ENCODE peak calls at places on chromosomes 16 and 17, in nine cellular contexts. One of them, this sample, is unnamed.

GRCh38 chr16:67885545-67885944 is 860 bp downstream of the NRN1L start:
- DNase-seq in breast epithelium: no peak
- DNase-seq in adrenal gland: no peak
- DNase-seq in Peyer's patch: no peak
- DNase-seq in heart left ventricle: no peak
- DNase-seq in HCT116: no peak
- DNase-seq in prostate gland: no peak
- DNase-seq in IMR-90: no peak
- DNase-seq in H54: no peak
- DNase-seq in this sample: no peak

GRCh38 chr16:49664221-49665215 is 191.4 kb downstream of the ZNF423 start:
- DNase-seq in breast epithelium: no peak
- DNase-seq in adrenal gland: no peak
- DNase-seq in Peyer's patch: no peak
- DNase-seq in heart left ventricle: peak
- DNase-seq in HCT116: no peak
- DNase-seq in prostate gland: no peak
- DNase-seq in IMR-90: no peak
- DNase-seq in H54: no peak
- DNase-seq in this sample: no peak

GRCh38 chr16:83781-84615 is 6.0 kb downstream of the MPG start:
- DNase-seq in breast epithelium: no peak
- DNase-seq in adrenal gland: no peak
- DNase-seq in Peyer's patch: no peak
- DNase-seq in heart left ventricle: no peak
- DNase-seq in HCT116: no peak
- DNase-seq in prostate gland: no peak
- DNase-seq in IMR-90: peak
- DNase-seq in H54: no peak
- DNase-seq in this sample: no peak

GRCh38 chr17:14374268-14374667 is 73.4 kb downstream of the HS3ST3B1 start:
- DNase-seq in breast epithelium: no peak
- DNase-seq in adrenal gland: no peak
- DNase-seq in Peyer's patch: no peak
- DNase-seq in heart left ventricle: no peak
- DNase-seq in HCT116: no peak
- DNase-seq in prostate gland: no peak
- DNase-seq in IMR-90: no peak
- DNase-seq in H54: no peak
- DNase-seq in this sample: no peak

GRCh38 chr17:77132411-77133086 is 8.2 kb upstream of the SEC14L1 start:
- DNase-seq in breast epithelium: no peak
- DNase-seq in adrenal gland: peak
- DNase-seq in Peyer's patch: no peak
- DNase-seq in heart left ventricle: no peak
- DNase-seq in HCT116: no peak
- DNase-seq in prostate gland: no peak
- DNase-seq in IMR-90: no peak
- DNase-seq in H54: no peak
- DNase-seq in this sample: no peak

GRCh38 chr16:48619547-48619946 is 9.6 kb upstream of the N4BP1 start:
- DNase-seq in breast epithelium: no peak
- DNase-seq in adrenal gland: no peak
- DNase-seq in Peyer's patch: no peak
- DNase-seq in heart left ventricle: no peak
- DNase-seq in HCT116: no peak
- DNase-seq in prostate gland: no peak
- DNase-seq in IMR-90: no peak
- DNase-seq in H54: no peak
- DNase-seq in this sample: no peak

GRCh38 chr17:33390479-33391027 is 97.5 kb upstream of the ASIC2 start:
- DNase-seq in breast epithelium: no peak
- DNase-seq in adrenal gland: peak
- DNase-seq in Peyer's patch: no peak
- DNase-seq in heart left ventricle: no peak
- DNase-seq in HCT116: no peak
- DNase-seq in prostate gland: no peak
- DNase-seq in IMR-90: no peak
- DNase-seq in H54: no peak
- DNase-seq in this sample: no peak

GRCh38 chr17:28295677-28296578 is 23.1 kb upstream of the TMEM97 start:
- DNase-seq in breast epithelium: no peak
- DNase-seq in adrenal gland: no peak
- DNase-seq in Peyer's patch: no peak
- DNase-seq in heart left ventricle: no peak
- DNase-seq in HCT116: no peak
- DNase-seq in prostate gland: no peak
- DNase-seq in IMR-90: no peak
- DNase-seq in H54: no peak
- DNase-seq in this sample: no peak

GRCh38 chr17:49249292-49249794 is 18.8 kb upstream of the PHOSPHO1 start:
- DNase-seq in breast epithelium: no peak
- DNase-seq in adrenal gland: peak
- DNase-seq in Peyer's patch: no peak
- DNase-seq in heart left ventricle: peak
- DNase-seq in HCT116: no peak
- DNase-seq in prostate gland: no peak
- DNase-seq in IMR-90: no peak
- DNase-seq in H54: peak
- DNase-seq in this sample: no peak

GRCh38 chr17:2192367-2193028 is 111.1 kb downstream of the SMG6 start:
- DNase-seq in breast epithelium: no peak
- DNase-seq in adrenal gland: no peak
- DNase-seq in Peyer's patch: no peak
- DNase-seq in heart left ventricle: peak
- DNase-seq in HCT116: peak
- DNase-seq in prostate gland: no peak
- DNase-seq in IMR-90: peak
- DNase-seq in H54: peak
- DNase-seq in this sample: no peak

GRCh38 chr17:78763561-78763960 is 18.5 kb downstream of the CYTH1 start:
- DNase-seq in breast epithelium: no peak
- DNase-seq in adrenal gland: no peak
- DNase-seq in Peyer's patch: no peak
- DNase-seq in heart left ventricle: no peak
- DNase-seq in HCT116: no peak
- DNase-seq in prostate gland: no peak
- DNase-seq in IMR-90: peak
- DNase-seq in H54: no peak
- DNase-seq in this sample: no peak

GRCh38 chr17:45954914-45955313 is 44.1 kb upstream of the STH start:
- DNase-seq in breast epithelium: no peak
- DNase-seq in adrenal gland: no peak
- DNase-seq in Peyer's patch: no peak
- DNase-seq in heart left ventricle: no peak
- DNase-seq in HCT116: no peak
- DNase-seq in prostate gland: no peak
- DNase-seq in IMR-90: no peak
- DNase-seq in H54: no peak
- DNase-seq in this sample: no peak

GRCh38 chr17:62322313-62322712 is 58.0 kb upstream of the EFCAB3 start:
- DNase-seq in breast epithelium: no peak
- DNase-seq in adrenal gland: no peak
- DNase-seq in Peyer's patch: no peak
- DNase-seq in heart left ventricle: no peak
- DNase-seq in HCT116: no peak
- DNase-seq in prostate gland: no peak
- DNase-seq in IMR-90: no peak
- DNase-seq in H54: no peak
- DNase-seq in this sample: no peak

GRCh38 chr17:29622337-29623282 is at the start of gene CORO6:
- DNase-seq in breast epithelium: no peak
- DNase-seq in adrenal gland: peak
- DNase-seq in Peyer's patch: peak
- DNase-seq in heart left ventricle: peak
- DNase-seq in HCT116: no peak
- DNase-seq in prostate gland: no peak
- DNase-seq in IMR-90: peak
- DNase-seq in H54: no peak
- DNase-seq in this sample: peak

GRCh38 chr16:89172901-89173628 is 1.5 kb downstream of the CDH15 start:
- DNase-seq in breast epithelium: no peak
- DNase-seq in adrenal gland: no peak
- DNase-seq in Peyer's patch: no peak
- DNase-seq in heart left ventricle: no peak
- DNase-seq in HCT116: no peak
- DNase-seq in prostate gland: no peak
- DNase-seq in IMR-90: no peak
- DNase-seq in H54: no peak
- DNase-seq in this sample: no peak

GRCh38 chr17:5539286-5539685 is 45.0 kb downstream of the NLRP1 start:
- DNase-seq in breast epithelium: no peak
- DNase-seq in adrenal gland: no peak
- DNase-seq in Peyer's patch: no peak
- DNase-seq in heart left ventricle: no peak
- DNase-seq in HCT116: no peak
- DNase-seq in prostate gland: no peak
- DNase-seq in IMR-90: no peak
- DNase-seq in H54: no peak
- DNase-seq in this sample: no peak

GRCh38 chr17:17305282-17305801 is 2.2 kb downstream of the NT5M start:
- DNase-seq in breast epithelium: no peak
- DNase-seq in adrenal gland: peak
- DNase-seq in Peyer's patch: no peak
- DNase-seq in heart left ventricle: no peak
- DNase-seq in HCT116: no peak
- DNase-seq in prostate gland: no peak
- DNase-seq in IMR-90: no peak
- DNase-seq in H54: no peak
- DNase-seq in this sample: no peak

GRCh38 chr17:46023783-46024388 is 24.8 kb downstream of the STH start:
- DNase-seq in breast epithelium: peak
- DNase-seq in adrenal gland: no peak
- DNase-seq in Peyer's patch: no peak
- DNase-seq in heart left ventricle: no peak
- DNase-seq in HCT116: no peak
- DNase-seq in prostate gland: no peak
- DNase-seq in IMR-90: no peak
- DNase-seq in H54: no peak
- DNase-seq in this sample: no peak

GRCh38 chr16:89442990-89443726 is 47.2 kb downstream of the ANKRD11 start:
- DNase-seq in breast epithelium: no peak
- DNase-seq in adrenal gland: peak
- DNase-seq in Peyer's patch: no peak
- DNase-seq in heart left ventricle: peak
- DNase-seq in HCT116: peak
- DNase-seq in prostate gland: peak
- DNase-seq in IMR-90: peak
- DNase-seq in H54: no peak
- DNase-seq in this sample: peak

GRCh38 chr16:87839542-87840461 is 29.5 kb downstream of the SLC7A5 start:
- DNase-seq in breast epithelium: no peak
- DNase-seq in adrenal gland: no peak
- DNase-seq in Peyer's patch: no peak
- DNase-seq in heart left ventricle: peak
- DNase-seq in HCT116: no peak
- DNase-seq in prostate gland: no peak
- DNase-seq in IMR-90: no peak
- DNase-seq in H54: no peak
- DNase-seq in this sample: no peak
- TF ChIP-seq POLR2A in breast epithelium: no peak
- TF ChIP-seq POLR2A in adrenal gland: no peak
- TF ChIP-seq POLR2A in Peyer's patch: no peak
- TF ChIP-seq POLR2A in heart left ventricle: no peak
- TF ChIP-seq POLR2A in HCT116: no peak
- TF ChIP-seq POLR2A in prostate gland: no peak
- TF ChIP-seq POLR2A in IMR-90: no peak
- TF ChIP-seq POLR2A in H54: no peak
- TF ChIP-seq POLR2A in this sample: no peak

GRCh38 chr16:66872927-66873684 is 7.2 kb upstream of the PDP2 start:
- DNase-seq in breast epithelium: peak
- DNase-seq in adrenal gland: peak
- DNase-seq in Peyer's patch: peak
- DNase-seq in heart left ventricle: peak
- DNase-seq in HCT116: peak
- DNase-seq in prostate gland: peak
- DNase-seq in IMR-90: peak
- DNase-seq in H54: peak
- DNase-seq in this sample: peak
- TF ChIP-seq POLR2A in breast epithelium: no peak
- TF ChIP-seq POLR2A in adrenal gland: no peak
- TF ChIP-seq POLR2A in Peyer's patch: no peak
- TF ChIP-seq POLR2A in heart left ventricle: no peak
- TF ChIP-seq POLR2A in HCT116: no peak
- TF ChIP-seq POLR2A in prostate gland: no peak
- TF ChIP-seq POLR2A in IMR-90: no peak
- TF ChIP-seq POLR2A in H54: no peak
- TF ChIP-seq POLR2A in this sample: no peak

GRCh38 chr16:66382171-66382965 is 15.9 kb downstream of the CDH5 start:
- DNase-seq in breast epithelium: no peak
- DNase-seq in adrenal gland: peak
- DNase-seq in Peyer's patch: no peak
- DNase-seq in heart left ventricle: peak
- DNase-seq in HCT116: no peak
- DNase-seq in prostate gland: no peak
- DNase-seq in IMR-90: peak
- DNase-seq in H54: peak
- DNase-seq in this sample: no peak
- TF ChIP-seq POLR2A in breast epithelium: no peak
- TF ChIP-seq POLR2A in adrenal gland: no peak
- TF ChIP-seq POLR2A in Peyer's patch: no peak
- TF ChIP-seq POLR2A in heart left ventricle: no peak
- TF ChIP-seq POLR2A in HCT116: no peak
- TF ChIP-seq POLR2A in prostate gland: no peak
- TF ChIP-seq POLR2A in IMR-90: peak
- TF ChIP-seq POLR2A in H54: no peak
- TF ChIP-seq POLR2A in this sample: no peak

GRCh38 chr16:23595246-23595950 is 718 bp downstream of the NDUFAB1 start:
- DNase-seq in breast epithelium: no peak
- DNase-seq in adrenal gland: no peak
- DNase-seq in Peyer's patch: no peak
- DNase-seq in heart left ventricle: no peak
- DNase-seq in HCT116: no peak
- DNase-seq in prostate gland: no peak
- DNase-seq in IMR-90: no peak
- DNase-seq in H54: no peak
- DNase-seq in this sample: no peak

GRCh38 chr16:23590181-23590580 is 5.9 kb downstream of the NDUFAB1 start:
- DNase-seq in breast epithelium: no peak
- DNase-seq in adrenal gland: no peak
- DNase-seq in Peyer's patch: no peak
- DNase-seq in heart left ventricle: no peak
- DNase-seq in HCT116: no peak
- DNase-seq in prostate gland: no peak
- DNase-seq in IMR-90: no peak
- DNase-seq in H54: no peak
- DNase-seq in this sample: no peak

GRCh38 chr16:23597003-23597756 is 1.1 kb upstream of the NDUFAB1 start:
- DNase-seq in breast epithelium: no peak
- DNase-seq in adrenal gland: peak
- DNase-seq in Peyer's patch: no peak
- DNase-seq in heart left ventricle: peak
- DNase-seq in HCT116: peak
- DNase-seq in prostate gland: no peak
- DNase-seq in IMR-90: no peak
- DNase-seq in H54: no peak
- DNase-seq in this sample: no peak

GRCh38 chr16:23594186-23594585 is 1.9 kb downstream of the NDUFAB1 start:
- DNase-seq in breast epithelium: no peak
- DNase-seq in adrenal gland: no peak
- DNase-seq in Peyer's patch: no peak
- DNase-seq in heart left ventricle: peak
- DNase-seq in HCT116: no peak
- DNase-seq in prostate gland: no peak
- DNase-seq in IMR-90: no peak
- DNase-seq in H54: no peak
- DNase-seq in this sample: no peak

GRCh38 chr16:23595951-23596720 is at the start of gene NDUFAB1:
- DNase-seq in breast epithelium: peak
- DNase-seq in adrenal gland: peak
- DNase-seq in Peyer's patch: peak
- DNase-seq in heart left ventricle: peak
- DNase-seq in HCT116: peak
- DNase-seq in prostate gland: peak
- DNase-seq in IMR-90: peak
- DNase-seq in H54: peak
- DNase-seq in this sample: peak
- TF ChIP-seq POLR2A in breast epithelium: no peak
- TF ChIP-seq POLR2A in adrenal gland: peak
- TF ChIP-seq POLR2A in Peyer's patch: peak
- TF ChIP-seq POLR2A in heart left ventricle: no peak
- TF ChIP-seq POLR2A in HCT116: peak
- TF ChIP-seq POLR2A in prostate gland: no peak
- TF ChIP-seq POLR2A in IMR-90: peak
- TF ChIP-seq POLR2A in H54: peak
- TF ChIP-seq POLR2A in this sample: no peak

This sample was measured in stomach.